ENCODE peak calls at places on chromosomes 6 and 20, in eight cellular contexts. D, H, I, G, L, B, X and U are unnamed samples.

GRCh38 chr6:80607814-80608391 is 501.4 kb downstream of the BCKDHB start:
- DNase-seq in L (no peak), X (peak), B (no peak), H (no peak), D (peak), I (no peak), G (no peak), U (peak)

GRCh38 chr6:2730353-2730752 is 20.4 kb downstream of the MYLK4 start:
- DNase-seq in L (no peak), X (no peak), D (no peak), G (no peak), B (no peak), I (no peak), H (no peak), U (no peak)

GRCh38 chr6:21937466-21937865 is 343.9 kb downstream of the SOX4 start:
- DNase-seq in H (no peak), X (no peak), D (no peak), L (peak), I (no peak), B (no peak), G (no peak), U (no peak)

GRCh38 chr6:116314878-116315277 is 35.1 kb upstream of the TSPYL1 start:
- DNase-seq in H (no peak), X (no peak), L (no peak), G (no peak), D (no peak), I (no peak), B (no peak), U (no peak)

GRCh38 chr6:133973109-133973971 is 20.3 kb downstream of the TBPL1 start:
- DNase-seq in D (peak), I (no peak), X (peak), L (peak), G (no peak), B (no peak), H (no peak), U (peak)

GRCh38 chr20:37327748-37328147 is 18.2 kb upstream of the SRC start:
- DNase-seq in I (peak), D (peak), L (no peak), B (no peak), H (no peak), X (peak), G (no peak), U (peak)

GRCh38 chr6:7902867-7903266 is 7.7 kb downstream of the TXNDC5 start:
- DNase-seq in D (no peak), B (no peak), G (no peak), H (no peak), I (no peak), X (no peak), L (no peak), U (no peak)

GRCh38 chr6:23081701-23082100 is 512.3 kb downstream of the HDGFL1 start:
- DNase-seq in B (no peak), G (no peak), D (peak), L (no peak), X (no peak), H (no peak), I (no peak), U (no peak)

GRCh38 chr6:24099181-24099580 is 26.8 kb upstream of the NRSN1 start:
- DNase-seq in H (no peak), G (no peak), X (no peak), B (no peak), L (no peak), I (no peak), D (no peak), U (no peak)

GRCh38 chr6:14996892-14997291 is 249.0 kb upstream of the JARID2 start:
- DNase-seq in L (no peak), X (no peak), D (no peak), I (no peak), B (no peak), G (no peak), H (no peak), U (no peak)

GRCh38 chr20:46767127-46767761 is 57.8 kb downstream of the SLC2A10 start:
- DNase-seq in B (no peak), D (peak), G (no peak), X (peak), H (no peak), L (peak), I (no peak), U (no peak)

GRCh38 chr6:144252289-144252688 is 32.8 kb upstream of the UTRN start:
- DNase-seq in H (no peak), L (no peak), B (no peak), G (no peak), X (peak), D (peak), I (no peak), U (no peak)

GRCh38 chr20:11221046-11221445 is 547.2 kb upstream of the JAG1 start:
- DNase-seq in H (no peak), D (no peak), G (no peak), L (no peak), X (peak), B (no peak), I (no peak), U (no peak)

GRCh38 chr6:163793584-163793983 is 379.1 kb downstream of the QKI start:
- DNase-seq in X (peak), B (no peak), H (no peak), D (peak), I (no peak), G (no peak), L (no peak), U (peak)

GRCh38 chr6:32212076-32212760 is 11.6 kb downstream of the NOTCH4 start:
- DNase-seq in D (no peak), L (no peak), G (no peak), H (no peak), I (no peak), B (no peak), X (no peak), U (no peak)

GRCh38 chr6:703562-703961 is 10.6 kb upstream of the EXOC2 start:
- DNase-seq in B (no peak), L (no peak), G (no peak), H (no peak), D (no peak), X (no peak), I (no peak), U (no peak)

GRCh38 chr6:89035252-89036106 is 45.1 kb upstream of the PNRC1 start:
- DNase-seq in L (no peak), B (peak), H (no peak), X (peak), D (peak), I (peak), G (peak), U (peak)

GRCh38 chr6:39882567-39882953 is 51.7 kb downstream of the MOCS1 start:
- DNase-seq in I (no peak), L (no peak), D (peak), G (peak), B (no peak), H (no peak), X (peak), U (peak)

GRCh38 chr20:23433628-23434027 is 5.9 kb upstream of the CSTL1 start:
- DNase-seq in I (no peak), L (no peak), G (no peak), D (no peak), H (no peak), X (no peak), B (no peak), U (no peak)

GRCh38 chr6:551405-551804 is 105.5 kb downstream of the HUS1B start:
- DNase-seq in D (peak), L (peak), G (no peak), I (no peak), X (peak), B (no peak), H (no peak), U (peak)

GRCh38 chr6:52233975-52234823 is 10.1 kb downstream of the IL17F start:
- DNase-seq in G (peak), X (peak), D (peak), L (peak), B (no peak), H (no peak), I (no peak), U (peak)

GRCh38 chr20:22781869-22782268 is 197.5 kb upstream of the FOXA2 start:
- DNase-seq in B (no peak), L (no peak), G (no peak), I (no peak), D (no peak), H (no peak), X (no peak), U (no peak)

GRCh38 chr20:43584448-43585138 is 6.1 kb upstream of the IFT52 start:
- DNase-seq in X (peak), B (no peak), G (no peak), H (no peak), I (no peak), D (peak), L (no peak), U (peak)

GRCh38 chr6:79404677-79405076 is 132.6 kb downstream of the LCA5 start:
- DNase-seq in G (no peak), X (no peak), B (no peak), H (no peak), I (no peak), D (no peak), L (no peak), U (no peak)

GRCh38 chr6:155188707-155189496 is 74.9 kb upstream of the CLDN20 start:
- DNase-seq in B (no peak), X (peak), L (no peak), G (no peak), D (peak), H (no peak), I (no peak), U (peak)

GRCh38 chr6:154615483-154616025 is 105.1 kb upstream of the CNKSR3 start:
- DNase-seq in D (peak), B (peak), H (no peak), X (peak), L (no peak), I (peak), G (peak), U (peak)

GRCh38 chr20:56867128-56867527 is 238.0 kb downstream of the TFAP2C start:
- DNase-seq in L (no peak), H (no peak), X (no peak), G (no peak), I (no peak), B (no peak), D (no peak), U (no peak)
- TF ChIP-seq CTCF in L (no peak), H (no peak), X (no peak), G (no peak), I (no peak), B (no peak), D (no peak), U (no peak)

DNA sequence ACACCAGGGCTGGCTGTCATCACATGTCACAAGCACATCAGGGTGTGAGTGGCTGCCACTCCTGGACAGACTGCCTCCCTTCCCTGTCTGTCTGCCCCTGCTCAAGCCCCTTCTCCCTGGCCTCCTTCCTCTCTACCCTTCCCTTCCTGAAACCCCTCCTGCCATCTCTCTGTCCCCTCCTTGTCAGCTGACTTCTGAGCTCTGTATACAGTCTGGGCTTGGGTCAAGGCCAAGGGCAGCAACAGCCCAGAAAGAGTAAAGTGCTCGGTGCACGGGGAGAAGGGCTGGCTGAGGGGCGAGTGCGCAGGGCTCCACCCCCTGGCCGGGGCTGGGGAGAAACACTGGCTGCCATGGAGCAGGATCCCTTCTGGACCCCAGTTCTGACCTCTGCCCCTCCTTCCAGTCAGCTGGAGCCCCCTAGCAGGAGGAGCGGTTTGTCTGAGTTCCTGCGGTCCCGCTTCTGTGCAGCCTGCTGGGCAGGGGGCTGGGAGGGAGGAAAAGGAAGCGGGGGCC is 2.0 kb downstream of the LKAAEAR1 start:
- DNase-seq in G (no peak), D (no peak), X (no peak), H (no peak), B (no peak), I (no peak), L (no peak), U (no peak)
- H3K4me3 ChIP-seq in G (no peak), D (no peak), X (no peak), H (no peak), B (no peak), I (no peak), L (no peak), U (no peak)

DNA sequence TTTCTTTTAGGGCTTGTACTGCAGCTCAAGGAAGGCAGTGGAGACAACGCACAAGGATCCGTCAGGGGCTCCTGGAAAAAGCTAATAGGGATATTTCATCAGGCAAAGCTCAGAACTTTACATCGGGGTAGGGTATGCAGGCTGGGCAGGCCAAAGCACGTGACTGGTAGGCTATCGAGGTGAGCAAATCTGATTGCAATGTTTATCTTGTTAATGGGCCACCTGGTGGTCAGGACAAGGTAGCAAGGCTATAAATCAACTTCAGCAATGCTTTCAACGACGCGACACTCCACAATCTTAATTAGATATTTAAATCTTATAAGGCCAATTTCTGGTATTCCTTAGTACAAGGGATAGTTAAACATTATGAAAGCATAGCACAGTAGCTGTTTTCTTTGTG is 1302.8 kb upstream of the EYS start:
- DNase-seq in B (no peak), I (no peak), X (no peak), H (no peak), G (no peak), D (no peak), L (peak), U (no peak)
- TF ChIP-seq CTCF in B (no peak), I (no peak), X (peak), H (no peak), G (no peak), D (no peak), L (peak), U (peak)

GRCh38 chr6:124947821-124948451 is 14.3 kb upstream of the RNF217 start:
- DNase-seq in B (no peak), X (no peak), G (no peak), I (no peak), D (peak), L (no peak), H (no peak), U (peak)
- H3K4me3 ChIP-seq in B (no peak), X (no peak), G (no peak), I (no peak), D (no peak), L (no peak), H (no peak), U (no peak)

GRCh38 chr6:119148102-119148824 is 69.8 kb upstream of the FAM184A start:
- DNase-seq in H (no peak), B (no peak), G (peak), I (no peak), L (peak), D (peak), X (peak), U (peak)

GRCh38 chr6:119152187-119152586 is 73.7 kb upstream of the FAM184A start:
- DNase-seq in X (no peak), G (no peak), D (no peak), B (no peak), L (no peak), I (no peak), H (no peak), U (no peak)

GRCh38 chr6:119145111-119145510 is 66.6 kb upstream of the FAM184A start:
- DNase-seq in G (no peak), L (no peak), D (no peak), X (no peak), H (no peak), B (no peak), I (no peak), U (no peak)

GRCh38 chr6:119147101-119148053 is 68.9 kb upstream of the FAM184A start:
- DNase-seq in H (no peak), G (no peak), D (peak), B (no peak), X (peak), I (peak), L (peak), U (peak)

GRCh38 chr6:119148825-119149525 is 70.5 kb upstream of the FAM184A start:
- DNase-seq in G (no peak), D (no peak), I (no peak), B (no peak), L (no peak), H (no peak), X (no peak), U (peak)
- TF ChIP-seq CTCF in G (no peak), D (no peak), I (no peak), B (no peak), L (peak), H (no peak), X (no peak), U (no peak)

DNA sequence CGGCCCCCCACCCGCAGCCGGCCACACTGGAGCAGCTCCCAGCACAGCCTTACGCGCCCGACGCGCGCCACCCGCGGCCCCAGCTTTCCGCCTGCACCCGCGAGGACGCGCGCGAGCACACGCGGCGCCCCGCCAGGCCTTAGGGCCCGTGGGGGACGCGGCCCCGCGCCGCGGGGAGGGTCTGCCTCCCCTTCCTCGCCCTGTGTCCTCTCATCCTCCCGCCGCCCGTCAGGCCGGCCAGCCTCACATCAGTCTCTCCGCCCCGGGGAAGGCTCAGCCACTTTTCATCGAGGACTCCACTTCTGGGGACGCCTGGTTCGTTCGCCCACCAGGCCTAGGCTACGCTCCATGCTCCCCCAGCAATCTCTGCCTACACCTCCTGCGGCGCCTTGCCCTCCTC is 12.6 kb upstream of the SLC22A7 start:
- DNase-seq in D (no peak), X (no peak), H (no peak), B (no peak), G (no peak), L (no peak), I (no peak), U (no peak)
- H3K4me3 ChIP-seq in D (no peak), X (no peak), H (no peak), B (no peak), G (no peak), L (no peak), I (no peak), U (no peak)

DNA sequence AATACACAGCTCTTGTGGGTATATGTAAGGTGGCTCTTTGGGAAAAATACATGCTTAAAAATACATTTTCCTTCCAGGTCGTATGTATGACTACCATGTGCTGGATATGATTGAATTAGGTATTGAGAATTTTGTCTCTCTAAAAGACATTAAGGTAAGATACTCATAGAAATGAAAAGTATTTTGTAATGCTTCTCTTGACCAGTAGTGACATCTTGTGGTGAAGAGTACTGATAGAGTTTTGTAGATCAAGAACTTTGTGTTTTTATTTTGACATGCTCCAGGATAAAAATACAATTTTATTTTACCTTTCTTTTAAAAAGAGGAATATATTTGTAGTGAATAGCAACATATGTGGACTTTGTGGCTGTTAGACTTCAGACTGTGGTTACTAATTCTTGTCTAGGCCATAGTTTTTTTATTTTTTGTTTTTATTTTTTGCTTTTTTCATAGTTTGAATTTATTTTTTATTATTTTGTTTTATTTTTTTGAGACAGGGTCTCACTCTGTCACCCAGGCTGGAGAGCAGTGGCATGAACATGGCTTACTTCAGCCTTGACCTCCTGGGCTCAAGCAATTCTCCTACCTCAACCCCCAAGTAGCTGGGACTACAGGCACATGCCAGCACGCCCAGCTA is 17.9 kb downstream of the RPF2 start:
- DNase-seq in L (peak), D (peak), H (no peak), G (no peak), X (peak), I (no peak), B (no peak), U (peak)
- TF ChIP-seq CTCF in L (peak), D (no peak), H (peak), G (no peak), X (peak), I (peak), B (peak), U (peak)

GRCh38 chr20:63359164-63359934 is 1.8 kb downstream of the CHRNA4 start:
- DNase-seq in X (no peak), B (no peak), L (no peak), D (no peak), G (no peak), H (no peak), I (no peak), U (no peak)

GRCh38 chr20:63361507-63362425 is 617 bp upstream of the CHRNA4 start:
- DNase-seq in G (no peak), I (no peak), B (no peak), D (no peak), X (no peak), H (no peak), L (no peak), U (no peak)

GRCh38 chr20:63357921-63358905 is 2.9 kb downstream of the CHRNA4 start:
- DNase-seq in B (no peak), I (no peak), G (peak), D (no peak), X (no peak), H (no peak), L (no peak), U (no peak)

GRCh38 chr20:63360850-63361497 is at the start of gene CHRNA4:
- DNase-seq in X (no peak), G (no peak), D (no peak), I (no peak), L (no peak), H (no peak), B (no peak), U (no peak)

DNA sequence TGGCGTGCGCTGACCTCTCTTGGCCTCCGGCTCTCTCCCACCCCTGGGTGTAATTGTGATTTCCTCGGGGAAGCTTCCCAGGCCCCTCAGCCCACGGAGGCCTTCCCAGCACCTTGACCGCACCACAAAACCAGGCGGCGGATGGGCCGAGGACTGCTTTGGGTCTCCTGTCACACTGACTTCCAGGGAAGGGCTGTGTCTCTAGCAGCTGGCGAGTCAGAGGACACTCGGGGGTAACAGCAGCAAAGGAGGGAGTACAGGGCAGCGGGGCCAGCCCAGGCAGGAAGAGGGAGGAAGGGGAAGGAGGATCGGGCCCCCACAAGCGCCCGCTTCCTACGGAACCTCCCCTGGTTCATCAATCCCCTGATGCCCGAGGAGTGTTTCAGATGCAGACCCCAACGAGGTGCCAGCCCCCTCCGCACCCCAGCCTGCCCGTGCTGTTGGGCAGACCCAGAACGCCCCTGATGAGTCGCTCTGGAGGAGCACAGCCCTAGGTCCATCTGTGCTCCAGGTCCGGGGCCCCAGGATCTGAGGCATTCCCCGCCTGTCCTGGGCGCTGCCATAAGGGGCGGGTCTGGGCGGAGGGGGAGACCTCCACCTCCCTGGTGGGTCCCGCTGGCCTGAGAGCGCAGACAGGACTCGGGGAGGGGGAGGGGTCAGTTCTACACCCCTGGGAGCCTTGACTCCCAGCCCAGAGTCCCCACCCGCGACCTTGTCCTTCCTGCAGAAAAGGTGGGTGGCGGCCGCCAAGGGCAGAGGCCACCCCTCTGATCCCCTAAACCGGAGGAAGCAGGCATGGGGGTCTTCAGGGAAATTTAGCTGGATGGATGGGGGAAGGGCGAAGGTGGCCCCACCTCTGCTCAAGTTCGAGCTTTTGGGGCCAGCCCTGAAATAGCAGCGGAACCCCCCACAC is 956 bp downstream of the CHRNA4 start:
- DNase-seq in G (no peak), D (no peak), X (no peak), B (no peak), I (no peak), H (no peak), L (no peak), U (no peak)
- H3K4me3 ChIP-seq in G (no peak), D (no peak), X (no peak), B (peak), I (peak), H (no peak), L (no peak), U (no peak)